ENCODE peak calls at places on chromosomes 7 and 10, in five cellular contexts. W is HCT116, Y is ascending aorta, B is left lung, O is left ventricle myocardium inferior. E is an unnamed sample.

GRCh38 chr7:107463139-107464078 is 6.4 kb upstream of the GPR22 start:
- DNase-seq in B (peak; percentile 38), W (peak; percentile 21), O (peak; percentile 40), Y (peak; percentile 67), E (peak; percentile 37)

GRCh38 chr7:128260069-128260468 is 19.0 kb downstream of the LEP start:
- DNase-seq in W (no peak), B (no peak), Y (no peak), O (no peak), E (no peak)

GRCh38 chr10:119165171-119166110 is at the start of gene SFXN4:
- DNase-seq in B (peak; percentile 86), W (peak; percentile 44), Y (peak; percentile 88), O (peak; percentile 86), E (peak; percentile 80)

GRCh38 chr7:52648903-52649302 is 386.5 kb upstream of the POM121L12 start:
- DNase-seq in B (no peak), Y (no peak), O (no peak), W (no peak), E (no peak)

GRCh38 chr7:40527723-40528122 is 392.9 kb downstream of the SUGCT start:
- DNase-seq in B (no peak), W (no peak), O (no peak), Y (no peak), E (no peak)

GRCh38 chr7:66419210-66419609 is 209.5 kb upstream of the KCTD7 start:
- DNase-seq in Y (no peak), O (no peak), W (no peak), B (no peak), E (no peak)

GRCh38 chr10:133180915-133181639 is 21.1 kb downstream of the KNDC1 start:
- DNase-seq in B (no peak), O (no peak), W (no peak), Y (no peak), E (no peak)

GRCh38 chr7:85186083-85186520 is 754 bp downstream of the SEMA3D start:
- DNase-seq in Y (peak; percentile 81), O (no peak), B (peak; percentile 33), W (no peak), E (peak; percentile 11)

GRCh38 chr10:37960738-37961137 is 15.7 kb downstream of the ZNF25 start:
- DNase-seq in Y (no peak), W (no peak), O (no peak), B (no peak), E (no peak)

GRCh38 chr10:91054325-91054724 is 133.4 kb upstream of the ANKRD1 start:
- DNase-seq in O (no peak), W (no peak), B (no peak), Y (no peak), E (no peak)

GRCh38 chr10:75754096-75754495 is 322.7 kb downstream of the LRMDA start:
- DNase-seq in W (no peak), O (no peak), Y (no peak), B (no peak), E (no peak)

GRCh38 chr10:86520871-86521619 is 547 bp downstream of the WAPL start:
- DNase-seq in B (peak; percentile 76), Y (peak; percentile 72), O (peak; percentile 53), W (peak; percentile 12), E (peak; percentile 56)

GRCh38 chr7:93601363-93601762 is 26.8 kb upstream of the CALCR start:
- DNase-seq in O (no peak), B (no peak), Y (no peak), W (no peak), E (no peak)

GRCh38 chr10:79223346-79224048 is 123.8 kb upstream of the PPIF start:
- DNase-seq in O (peak; percentile 79), W (no peak), Y (no peak), B (peak; percentile 86), E (peak; percentile 84)

GRCh38 chr10:98431016-98431415 is 15.7 kb downstream of the HPS1 start:
- DNase-seq in W (no peak), B (no peak), Y (no peak), O (peak; percentile 74), E (no peak)

GRCh38 chr10:62831346-62831745 is 15.2 kb upstream of the EGR2 start:
- DNase-seq in Y (no peak), B (no peak), W (no peak), O (no peak), E (no peak)

GRCh38 chr10:62826275-62826674 is 10.1 kb upstream of the EGR2 start:
- DNase-seq in W (no peak), O (no peak), B (no peak), Y (no peak), E (no peak)

GRCh38 chr10:62830577-62831122 is 14.5 kb upstream of the EGR2 start:
- DNase-seq in B (peak; percentile 40), W (no peak), Y (no peak), O (no peak), E (no peak)

GRCh38 chr10:62829622-62830021 is 13.5 kb upstream of the EGR2 start:
- DNase-seq in B (no peak), Y (no peak), O (no peak), W (no peak), E (no peak)
- H3K4me1 ChIP-seq in B (no peaks in the 10 kb centered on the region), Y (no peaks in the 10 kb centered on the region), O (no peaks in the 10 kb centered on the region), W (no peaks in the 10 kb centered on the region), E (no peaks in the 10 kb centered on the region)

GRCh38 chr10:88897019-88897853 is 17.2 kb downstream of the STAMBPL1 start:
- DNase-seq in B (no peak), W (peak; percentile 65), Y (no peak), O (no peak), E (no peak)
- H3K27ac ChIP-seq in B (no peak overlapping the region), W (peak overlapping the region; percentile 70), Y (no peak overlapping the region), O (peak overlapping the region; percentile 35), E (no peak overlapping the region)

DNA sequence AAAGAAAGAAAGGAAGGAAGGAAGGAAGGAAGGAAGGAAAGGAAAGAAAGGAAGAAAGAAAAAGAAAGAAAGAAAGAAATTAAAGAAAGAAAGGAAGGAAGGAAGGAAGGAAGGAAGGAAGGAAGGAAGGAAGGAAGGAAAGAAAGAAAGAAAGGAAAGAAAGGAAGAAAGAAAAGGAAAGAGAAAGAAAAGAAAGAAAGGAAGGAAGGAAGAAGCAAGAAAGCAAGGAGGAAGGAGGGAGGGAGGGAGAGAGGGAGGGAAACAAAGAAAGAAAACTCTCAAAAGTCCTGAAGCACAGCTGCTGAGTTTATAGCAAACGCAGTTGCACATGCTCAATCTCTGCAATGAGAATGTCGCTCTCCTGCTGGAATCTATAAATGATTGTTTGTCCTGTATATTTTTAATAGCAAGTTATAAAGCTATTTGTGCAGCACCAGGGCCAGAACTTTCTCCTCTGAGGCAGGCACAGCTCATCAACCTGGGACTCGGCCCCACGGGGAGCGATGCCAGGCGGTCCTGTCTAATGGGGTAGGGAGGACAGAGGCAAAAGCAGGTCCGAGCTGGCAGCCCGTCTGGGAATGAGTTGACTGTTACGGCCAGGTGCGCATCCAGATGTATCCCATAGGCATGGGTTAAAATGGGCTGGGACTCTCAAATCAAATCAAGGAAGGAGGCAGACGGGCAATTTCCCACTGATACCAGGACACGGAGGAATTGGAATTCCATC is 118.0 kb upstream of the PFKP start:
- DNase-seq in W (no peak), Y (no peak), O (no peak), B (no peak), E (no peak)
- H3K4me3 ChIP-seq in W (no peak overlapping the region), Y (no peak overlapping the region), O (no peak overlapping the region), B (no peak overlapping the region), E (no peak overlapping the region)

GRCh38 chr7:7495171-7495570 is 40.5 kb downstream of the COL28A1 start:
- DNase-seq in B (no peak), Y (no peak), O (no peak), W (no peak), E (no peak)

GRCh38 chr7:7499892-7500291 is 35.8 kb downstream of the COL28A1 start:
- DNase-seq in W (no peak), B (no peak), Y (no peak), O (no peak), E (no peak)

GRCh38 chr7:7491044-7491443 is 44.6 kb downstream of the COL28A1 start:
- DNase-seq in B (no peak), Y (no peak), W (no peak), O (no peak), E (no peak)

GRCh38 chr7:7498881-7499280 is 36.8 kb downstream of the COL28A1 start:
- DNase-seq in B (no peak), Y (no peak), W (no peak), O (no peak), E (no peak)

DNA sequence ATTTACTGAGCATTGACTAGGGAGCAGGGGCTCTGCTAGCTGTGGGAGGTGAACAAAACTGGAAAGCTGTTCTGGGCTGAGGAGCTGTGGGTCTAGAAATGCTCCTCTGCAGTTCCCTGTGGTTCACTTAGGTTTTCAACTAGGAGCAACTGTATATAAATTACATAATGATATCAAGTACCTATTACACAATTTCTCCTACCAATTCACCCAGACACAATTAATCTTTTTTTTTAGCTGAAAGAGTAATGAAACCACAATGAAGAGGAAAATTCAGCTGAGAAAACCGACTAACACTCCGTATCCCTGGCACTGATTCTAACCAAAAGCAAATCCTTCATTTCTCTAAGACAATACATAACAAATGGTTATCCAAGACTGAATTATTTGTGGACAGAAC is 39.3 kb downstream of the COL28A1 start:
- DNase-seq in W (no peak), B (no peak), O (no peak), Y (no peak), E (no peak)
- H3K4me1 ChIP-seq in W (peaks cover 7% of the 10 kb centered on the region), B (no peaks in the 10 kb centered on the region), O (peaks cover 6% of the 10 kb centered on the region), Y (no peaks in the 10 kb centered on the region), E (no peaks in the 10 kb centered on the region)

GRCh38 chr10:89263091-89263490 is 11.5 kb upstream of the LIPA start:
- DNase-seq in W (no peak), O (no peak), Y (no peak), B (no peak), E (no peak)
- H3K27ac ChIP-seq in W (no peak overlapping the region), O (peak overlapping the region; percentile 5), Y (peak overlapping the region; percentile 52), B (no peak overlapping the region), E (no peak overlapping the region)